ENCODE peak calls at places on chromosomes 7 and 10, in eight cellular contexts. One of them, this sample, is unnamed.

GRCh38 chr10:29774475-29774874 is 139.7 kb upstream of the SVIL start:
- DNase-seq in HL-60: no peak
- DNase-seq in mammary epithelial cell: no peak
- DNase-seq in SK-N-SH: no peak
- DNase-seq in GM23338: no peak
- DNase-seq in K562: no peak
- DNase-seq in cardiac fibroblast: no peak
- DNase-seq in fibroblast of lung: no peak
- DNase-seq in this sample: no peak

GRCh38 chr10:19832624-19833507 is 16.6 kb downstream of the PLXDC2 start:
- DNase-seq in mammary epithelial cell: peak; percentile 89
- DNase-seq in SK-N-SH: no peak
- DNase-seq in cardiac fibroblast: no peak
- DNase-seq in K562: no peak
- DNase-seq in GM23338: peak; percentile 48
- DNase-seq in fibroblast of lung: no peak
- DNase-seq in HL-60: no peak
- DNase-seq in this sample: no peak

GRCh38 chr7:370775-371118 is 80.8 kb downstream of the FOXL3 start:
- DNase-seq in mammary epithelial cell: no peak
- DNase-seq in K562: no peak
- DNase-seq in SK-N-SH: no peak
- DNase-seq in HL-60: no peak
- DNase-seq in fibroblast of lung: no peak
- DNase-seq in cardiac fibroblast: no peak
- DNase-seq in GM23338: no peak
- DNase-seq in this sample: no peak

GRCh38 chr10:13684813-13685511 is 98.2 kb downstream of the PRPF18 start:
- DNase-seq in K562: no peak
- DNase-seq in mammary epithelial cell: no peak
- DNase-seq in fibroblast of lung: peak; percentile 67
- DNase-seq in GM23338: no peak
- DNase-seq in cardiac fibroblast: peak; percentile 50
- DNase-seq in SK-N-SH: no peak
- DNase-seq in HL-60: no peak
- DNase-seq in this sample: no peak

GRCh38 chr7:7953761-7954160 is 14.8 kb upstream of the GLCCI1 start:
- DNase-seq in cardiac fibroblast: no peak
- DNase-seq in HL-60: no peak
- DNase-seq in mammary epithelial cell: no peak
- DNase-seq in K562: no peak
- DNase-seq in SK-N-SH: no peak
- DNase-seq in fibroblast of lung: no peak
- DNase-seq in GM23338: no peak
- DNase-seq in this sample: no peak

GRCh38 chr10:110850990-110851389 is 20.7 kb upstream of the PDCD4 start:
- DNase-seq in K562: no peak
- DNase-seq in fibroblast of lung: no peak
- DNase-seq in cardiac fibroblast: peak; percentile 12
- DNase-seq in GM23338: no peak
- DNase-seq in SK-N-SH: no peak
- DNase-seq in mammary epithelial cell: peak; percentile 84
- DNase-seq in HL-60: no peak
- DNase-seq in this sample: no peak

GRCh38 chr10:99329891-99330674 is 927 bp downstream of the CNNM1 start:
- DNase-seq in fibroblast of lung: peak; percentile 17
- DNase-seq in K562: no peak
- DNase-seq in GM23338: peak; percentile 59
- DNase-seq in mammary epithelial cell: peak; percentile 17
- DNase-seq in HL-60: no peak
- DNase-seq in SK-N-SH: peak; percentile 83
- DNase-seq in cardiac fibroblast: peak; percentile 14
- DNase-seq in this sample: peak; percentile 4

GRCh38 chr7:115094163-115094562 is 172.3 kb downstream of the MDFIC start:
- DNase-seq in mammary epithelial cell: no peak
- DNase-seq in SK-N-SH: no peak
- DNase-seq in fibroblast of lung: no peak
- DNase-seq in GM23338: no peak
- DNase-seq in K562: no peak
- DNase-seq in HL-60: no peak
- DNase-seq in cardiac fibroblast: peak; percentile 91
- DNase-seq in this sample: peak; percentile 88

GRCh38 chr7:151087247-151088018 is 1.2 kb downstream of the AGAP3 start:
- DNase-seq in HL-60: no peak
- DNase-seq in cardiac fibroblast: peak; percentile 69
- DNase-seq in K562: peak; percentile 80
- DNase-seq in fibroblast of lung: peak; percentile 62
- DNase-seq in GM23338: no peak
- DNase-seq in mammary epithelial cell: peak; percentile 59
- DNase-seq in SK-N-SH: peak; percentile 90
- DNase-seq in this sample: peak; percentile 62

GRCh38 chr10:28842321-28842720 is 165.0 kb downstream of the BAMBI start:
- DNase-seq in fibroblast of lung: peak; percentile 71
- DNase-seq in GM23338: no peak
- DNase-seq in SK-N-SH: no peak
- DNase-seq in K562: no peak
- DNase-seq in cardiac fibroblast: peak; percentile 88
- DNase-seq in mammary epithelial cell: no peak
- DNase-seq in HL-60: no peak
- DNase-seq in this sample: peak; percentile 90

GRCh38 chr10:32077896-32078295 is 21.7 kb upstream of the KIF5B start:
- DNase-seq in GM23338: no peak
- DNase-seq in cardiac fibroblast: peak; percentile 66
- DNase-seq in mammary epithelial cell: peak; percentile 66
- DNase-seq in SK-N-SH: no peak
- DNase-seq in HL-60: no peak
- DNase-seq in K562: no peak
- DNase-seq in fibroblast of lung: peak; percentile 73
- DNase-seq in this sample: peak; percentile 63

GRCh38 chr7:32479574-32480200 is 10.5 kb downstream of the LSM5 start:
- DNase-seq in SK-N-SH: peak; percentile 66
- DNase-seq in K562: peak; percentile 56
- DNase-seq in fibroblast of lung: peak; percentile 67
- DNase-seq in GM23338: peak; percentile 75
- DNase-seq in cardiac fibroblast: peak; percentile 77
- DNase-seq in mammary epithelial cell: peak; percentile 29
- DNase-seq in HL-60: no peak
- DNase-seq in this sample: peak; percentile 82

GRCh38 chr10:47257396-47258120 is 42.4 kb upstream of the GDF10 start:
- DNase-seq in SK-N-SH: no peak
- DNase-seq in fibroblast of lung: peak; percentile 64
- DNase-seq in cardiac fibroblast: peak; percentile 42
- DNase-seq in mammary epithelial cell: peak; percentile 54
- DNase-seq in K562: no peak
- DNase-seq in GM23338: no peak
- DNase-seq in HL-60: peak; percentile 70
- DNase-seq in this sample: peak; percentile 75

GRCh38 chr7:121676168-121676567 is 196.8 kb upstream of the PTPRZ1 start:
- DNase-seq in mammary epithelial cell: no peak
- DNase-seq in SK-N-SH: no peak
- DNase-seq in HL-60: no peak
- DNase-seq in fibroblast of lung: no peak
- DNase-seq in K562: no peak
- DNase-seq in cardiac fibroblast: no peak
- DNase-seq in GM23338: no peak
- DNase-seq in this sample: no peak

GRCh38 chr10:114970515-114970914 is 32.5 kb downstream of the TRUB1 start:
- DNase-seq in GM23338: peak; percentile 61
- DNase-seq in cardiac fibroblast: no peak
- DNase-seq in SK-N-SH: no peak
- DNase-seq in mammary epithelial cell: no peak
- DNase-seq in K562: no peak
- DNase-seq in fibroblast of lung: no peak
- DNase-seq in HL-60: no peak
- DNase-seq in this sample: no peak

GRCh38 chr10:6173203-6173602 is 29.5 kb upstream of the PFKFB3 start:
- DNase-seq in GM23338: peak; percentile 69
- DNase-seq in fibroblast of lung: no peak
- DNase-seq in cardiac fibroblast: no peak
- DNase-seq in HL-60: no peak
- DNase-seq in mammary epithelial cell: no peak
- DNase-seq in K562: no peak
- DNase-seq in SK-N-SH: no peak
- DNase-seq in this sample: no peak

GRCh38 chr10:99993994-99994689 is 15.6 kb downstream of the DNMBP start:
- DNase-seq in SK-N-SH: no peak
- DNase-seq in cardiac fibroblast: peak; percentile 92
- DNase-seq in K562: peak; percentile 84
- DNase-seq in mammary epithelial cell: no peak
- DNase-seq in GM23338: peak; percentile 28
- DNase-seq in HL-60: peak; percentile 26
- DNase-seq in fibroblast of lung: peak; percentile 97
- DNase-seq in this sample: peak; percentile 93

GRCh38 chr7:156156734-156157408 is 344.6 kb upstream of the SHH start:
- DNase-seq in fibroblast of lung: peak; percentile 11
- DNase-seq in cardiac fibroblast: no peak
- DNase-seq in K562: peak; percentile 50
- DNase-seq in GM23338: peak; percentile 57
- DNase-seq in HL-60: no peak
- DNase-seq in SK-N-SH: peak; percentile 43
- DNase-seq in mammary epithelial cell: no peak
- DNase-seq in this sample: no peak

GRCh38 chr7:158413962-158414961 is 173.4 kb downstream of the PTPRN2 start:
- DNase-seq in HL-60: no peak
- DNase-seq in K562: no peak
- DNase-seq in SK-N-SH: no peak
- DNase-seq in cardiac fibroblast: no peak
- DNase-seq in mammary epithelial cell: no peak
- DNase-seq in GM23338: peak; percentile 57
- DNase-seq in fibroblast of lung: no peak
- DNase-seq in this sample: no peak

DNA sequence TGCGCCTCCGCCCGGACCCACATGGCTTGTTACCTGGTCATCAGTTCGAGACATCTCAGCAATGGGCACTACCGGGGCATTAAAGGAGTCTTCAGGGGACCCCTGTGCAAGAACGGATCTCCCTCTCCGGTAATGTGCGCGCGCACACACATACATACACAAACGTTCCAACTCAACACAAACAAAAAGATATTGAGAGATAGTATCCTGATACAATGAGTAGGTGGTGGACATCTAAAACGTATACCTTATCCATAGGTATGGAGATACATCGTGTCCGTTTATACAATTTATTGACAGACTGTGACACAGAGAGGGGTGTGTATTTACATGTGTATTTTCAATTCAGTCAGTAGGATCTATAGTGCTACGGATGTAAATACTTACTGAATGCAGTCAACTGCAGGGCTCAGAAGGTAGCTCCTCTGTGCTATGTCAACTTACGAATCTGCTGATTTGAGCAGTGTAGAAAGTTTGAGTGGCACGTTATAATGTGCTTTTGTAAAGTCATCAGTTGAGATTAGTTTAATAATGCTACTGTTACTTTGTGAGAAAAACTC is 536 bp downstream of the ZNF804B start:
- DNase-seq in HL-60: no peak
- DNase-seq in SK-N-SH: no peak
- DNase-seq in fibroblast of lung: no peak
- DNase-seq in mammary epithelial cell: no peak
- DNase-seq in K562: no peak
- DNase-seq in cardiac fibroblast: no peak
- DNase-seq in GM23338: peak; percentile 4
- DNase-seq in this sample: no peak
- H3K4me3 ChIP-seq in HL-60: no peak overlapping the region
- H3K4me3 ChIP-seq in SK-N-SH: peak overlapping the region; percentile 47
- H3K4me3 ChIP-seq in fibroblast of lung: no peak overlapping the region
- H3K4me3 ChIP-seq in mammary epithelial cell: no peak overlapping the region
- H3K4me3 ChIP-seq in K562: peak overlapping the region; percentile 45
- H3K4me3 ChIP-seq in cardiac fibroblast: no peak overlapping the region
- H3K4me3 ChIP-seq in GM23338: peak overlapping the region; percentile 65
- H3K4me3 ChIP-seq in this sample: no peak overlapping the region

DNA sequence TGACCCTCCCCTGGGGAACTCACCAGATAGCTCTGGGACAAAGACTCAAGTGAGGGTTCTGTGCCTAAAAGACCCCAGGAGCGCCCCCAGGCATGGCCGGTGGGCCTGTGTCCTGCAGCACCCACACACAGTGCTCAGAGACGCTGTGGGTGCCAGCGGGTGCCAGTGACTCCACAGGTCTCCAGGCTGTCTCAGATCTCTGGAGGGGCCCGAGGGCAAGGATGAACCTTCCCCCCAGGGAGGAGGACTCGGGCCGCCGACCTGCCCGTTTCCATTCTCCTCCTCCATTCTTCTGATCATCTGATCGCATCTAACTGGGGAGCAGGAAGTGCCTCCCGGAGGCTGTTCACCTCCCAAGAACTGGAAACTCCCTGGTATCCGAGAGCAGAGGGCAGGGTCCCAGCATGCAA is 980 bp downstream of the ADAM8 start:
- DNase-seq in K562: peak; percentile 27
- DNase-seq in GM23338: no peak
- DNase-seq in fibroblast of lung: no peak
- DNase-seq in SK-N-SH: no peak
- DNase-seq in HL-60: no peak
- DNase-seq in cardiac fibroblast: no peak
- DNase-seq in mammary epithelial cell: no peak
- DNase-seq in this sample: no peak
- TF ChIP-seq CTCF in K562: no peak
- TF ChIP-seq CTCF in GM23338: peak; percentile 33
- TF ChIP-seq CTCF in fibroblast of lung: no peak
- TF ChIP-seq CTCF in SK-N-SH: no peak
- TF ChIP-seq CTCF in HL-60: no peak
- TF ChIP-seq CTCF in cardiac fibroblast: no peak
- TF ChIP-seq CTCF in mammary epithelial cell: no peak
- TF ChIP-seq CTCF in this sample: no peak

GRCh38 chr10:92238062-92238585 is 52.8 kb downstream of the CPEB3 start:
- DNase-seq in mammary epithelial cell: no peak
- DNase-seq in SK-N-SH: no peak
- DNase-seq in K562: no peak
- DNase-seq in cardiac fibroblast: no peak
- DNase-seq in HL-60: no peak
- DNase-seq in GM23338: no peak
- DNase-seq in fibroblast of lung: no peak
- DNase-seq in this sample: no peak
- H3K4me3 ChIP-seq in mammary epithelial cell: no peak overlapping the region
- H3K4me3 ChIP-seq in SK-N-SH: no peak overlapping the region
- H3K4me3 ChIP-seq in K562: no peak overlapping the region
- H3K4me3 ChIP-seq in cardiac fibroblast: no peak overlapping the region
- H3K4me3 ChIP-seq in HL-60: no peak overlapping the region
- H3K4me3 ChIP-seq in GM23338: peak overlapping the region; percentile 52
- H3K4me3 ChIP-seq in fibroblast of lung: no peak overlapping the region
- H3K4me3 ChIP-seq in this sample: no peak overlapping the region

DNA sequence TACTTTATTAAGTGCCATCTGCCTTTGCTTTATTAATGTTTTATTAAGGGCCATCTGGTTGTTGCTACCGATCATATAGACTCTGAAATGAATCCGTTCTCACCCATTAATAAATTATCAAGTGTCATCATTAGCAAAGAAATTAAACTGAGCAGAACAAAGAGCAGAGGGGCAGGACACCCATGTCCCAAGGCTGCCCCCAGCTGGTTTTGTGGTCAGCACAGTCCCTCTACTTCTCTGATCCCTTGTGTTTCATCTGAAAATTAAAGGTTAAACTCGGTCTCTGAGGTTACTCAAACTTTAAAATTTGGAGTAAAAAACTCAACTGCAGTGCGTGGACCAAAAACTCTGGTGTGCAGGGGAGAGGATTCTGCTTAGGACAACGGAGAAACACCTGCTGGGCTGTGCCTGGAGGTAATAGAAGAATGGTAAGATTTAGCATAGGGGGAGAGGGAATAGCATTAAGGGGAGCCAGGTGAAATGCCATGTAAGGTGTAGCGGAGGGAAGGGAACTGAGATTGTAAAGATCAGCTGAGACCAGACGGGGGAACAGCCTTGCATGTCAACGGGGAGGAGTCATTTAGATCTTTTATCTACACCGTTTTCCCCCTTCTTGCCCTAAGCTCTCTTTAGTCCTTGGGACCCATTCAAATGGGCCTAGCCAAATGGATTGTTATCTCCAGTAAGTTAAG is 10.8 kb upstream of the GSDME start:
- DNase-seq in HL-60: no peak
- DNase-seq in cardiac fibroblast: no peak
- DNase-seq in GM23338: peak; percentile 26
- DNase-seq in SK-N-SH: no peak
- DNase-seq in K562: no peak
- DNase-seq in fibroblast of lung: no peak
- DNase-seq in mammary epithelial cell: no peak
- DNase-seq in this sample: no peak
- TF ChIP-seq CTCF in HL-60: no peak
- TF ChIP-seq CTCF in cardiac fibroblast: no peak
- TF ChIP-seq CTCF in GM23338: peak; percentile 71
- TF ChIP-seq CTCF in SK-N-SH: peak; percentile 33
- TF ChIP-seq CTCF in K562: no peak
- TF ChIP-seq CTCF in fibroblast of lung: no peak
- TF ChIP-seq CTCF in mammary epithelial cell: no peak
- TF ChIP-seq CTCF in this sample: peak; percentile 11